ENCODE peak calls at places on chromosomes 16 and 17, in six cellular contexts. G is K562, C is colonic mucosa, O is ovary, Z is right atrium auricular region, P is esophagus squamous epithelium. Y is an unnamed sample. For H3K9me3, the result is how much of the 10 kb centered on the place peaks cover.

GRCh38 chr17:44363613-44364159 is at the start of gene FAM171A2:
- DNase-seq in Z (no peak), O (peak), P (no peak), C (no peak), G (peak), Y (peak)

GRCh38 chr16:86846136-86846535 is 267.8 kb downstream of the FOXL1 start:
- DNase-seq in G (no peak), P (no peak), Z (no peak), C (no peak), O (no peak), Y (no peak)

GRCh38 chr16:48109496-48109895 is 46.3 kb downstream of the ABCC12 start:
- DNase-seq in O (no peak), P (no peak), Z (no peak), G (no peak), C (no peak), Y (no peak)

GRCh38 chr17:3796822-3797170 is 4.2 kb downstream of the ITGAE start:
- DNase-seq in Z (no peak), G (no peak), C (no peak), P (no peak), O (no peak), Y (no peak)

GRCh38 chr16:81673432-81673831 is 105.7 kb upstream of the PLCG2 start:
- DNase-seq in O (no peak), P (no peak), G (no peak), Z (no peak), C (no peak), Y (no peak)

GRCh38 chr17:66580601-66581385 is 254.1 kb upstream of the CACNG5 start:
- DNase-seq in G (peak), C (peak), P (no peak), Z (no peak), O (peak), Y (peak)

GRCh38 chr17:66625321-66625767 is 209.6 kb upstream of the CACNG5 start:
- DNase-seq in Z (no peak), P (no peak), C (no peak), O (no peak), G (no peak), Y (no peak)

GRCh38 chr17:4908301-4908700 is 5.4 kb upstream of the CHRNE start:
- DNase-seq in P (no peak), O (no peak), Z (no peak), G (no peak), C (no peak), Y (no peak)

GRCh38 chr16:82892327-82892726 is 265.6 kb downstream of the CDH13 start:
- DNase-seq in C (no peak), G (no peak), O (no peak), P (no peak), Z (no peak), Y (no peak)

GRCh38 chr17:75430159-75430748 is 24.8 kb upstream of the GRB2 start:
- DNase-seq in G (peak), C (no peak), Z (no peak), O (no peak), P (no peak), Y (no peak)

GRCh38 chr16:7888421-7888820 is 555.8 kb downstream of the RBFOX1 start:
- DNase-seq in G (no peak), P (no peak), Z (no peak), C (no peak), O (no peak), Y (no peak)

GRCh38 chr17:45155483-45155882 is 6.2 kb upstream of the HEXIM2 start:
- DNase-seq in C (no peak), Z (no peak), G (no peak), P (no peak), O (no peak), Y (no peak)

GRCh38 chr17:50909765-50910661 is 43.9 kb upstream of the TOB1 start:
- DNase-seq in C (no peak), Z (no peak), G (no peak), O (no peak), P (no peak), Y (no peak)

GRCh38 chr16:74623214-74623842 is 16.4 kb upstream of the GLG1 start:
- DNase-seq in P (no peak), G (peak), C (no peak), O (no peak), Z (no peak), Y (no peak)

GRCh38 chr16:64695684-64696083 is 426.2 kb downstream of the CDH11 start:
- DNase-seq in Z (no peak), G (no peak), P (no peak), O (no peak), C (no peak), Y (no peak)

DNA sequence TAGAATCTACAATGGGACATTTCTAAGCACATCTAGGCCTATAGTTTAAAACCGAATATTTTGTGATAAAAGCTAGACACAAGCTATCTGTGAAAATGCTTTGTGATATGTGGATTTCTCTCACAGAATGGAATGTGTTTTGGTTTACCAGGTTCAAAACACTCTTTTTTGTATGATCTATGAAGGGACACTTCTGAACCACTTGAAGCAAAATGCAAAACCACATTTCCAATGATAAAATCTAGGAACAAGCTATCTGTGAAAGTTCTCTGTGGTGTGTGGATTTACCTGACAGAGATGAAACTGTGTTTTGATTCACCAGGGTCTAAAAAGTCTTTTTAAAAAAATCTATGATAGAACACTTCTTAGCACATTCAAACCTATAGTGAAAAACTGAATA is 2192.4 kb downstream of the TP53TG3F start:
- DNase-seq in O (no peak), G (no peak), Z (no peak), C (no peak), P (no peak), Y (no peak)
- H3K9me3 ChIP-seq in O (under half), G (under half), Z (under half), C (under half), P (under half), Y (under half)

DNA sequence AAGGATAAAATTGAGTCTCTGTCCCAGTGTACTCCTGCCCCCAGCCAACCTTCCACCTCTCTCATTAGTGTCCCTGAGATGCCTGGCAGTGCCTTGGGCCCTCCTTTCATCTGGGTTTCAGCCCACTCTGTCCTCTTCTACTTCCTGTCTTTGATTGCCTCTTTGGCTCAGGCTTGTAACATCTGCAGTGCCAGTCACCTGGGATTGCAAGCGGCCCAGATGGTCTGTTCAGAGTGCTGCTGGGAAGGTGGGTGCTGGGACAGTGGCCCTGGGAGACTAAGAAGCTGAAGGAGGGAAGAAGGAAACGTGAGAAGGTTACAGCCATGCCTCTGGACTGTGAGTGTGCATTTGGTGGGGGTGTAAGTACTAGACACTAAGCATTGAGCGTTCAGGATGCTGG is 2177.4 kb downstream of the TP53TG3F start:
- DNase-seq in Z (no peak), P (no peak), C (no peak), G (no peak), O (no peak), Y (no peak)
- H3K9me3 ChIP-seq in Z (under half), P (under half), C (under half), G (under half), O (under half), Y (under half)

GRCh38 chr16:35741546-35741945 is 2282.1 kb downstream of the TP53TG3F start:
- DNase-seq in G (no peak), O (no peak), P (no peak), C (no peak), Z (no peak), Y (no peak)

GRCh38 chr16:35745191-35745590 is 2285.8 kb downstream of the TP53TG3F start:
- DNase-seq in G (no peak), O (no peak), Z (no peak), C (no peak), P (no peak), Y (no peak)

GRCh38 chr16:35744084-35744483 is 2284.7 kb downstream of the TP53TG3F start:
- DNase-seq in Z (peak), P (no peak), C (no peak), O (no peak), G (no peak), Y (no peak)

GRCh38 chr16:35744716-35745115 is 2285.3 kb downstream of the TP53TG3F start:
- DNase-seq in C (no peak), O (no peak), G (no peak), Z (peak), P (no peak), Y (no peak)

DNA sequence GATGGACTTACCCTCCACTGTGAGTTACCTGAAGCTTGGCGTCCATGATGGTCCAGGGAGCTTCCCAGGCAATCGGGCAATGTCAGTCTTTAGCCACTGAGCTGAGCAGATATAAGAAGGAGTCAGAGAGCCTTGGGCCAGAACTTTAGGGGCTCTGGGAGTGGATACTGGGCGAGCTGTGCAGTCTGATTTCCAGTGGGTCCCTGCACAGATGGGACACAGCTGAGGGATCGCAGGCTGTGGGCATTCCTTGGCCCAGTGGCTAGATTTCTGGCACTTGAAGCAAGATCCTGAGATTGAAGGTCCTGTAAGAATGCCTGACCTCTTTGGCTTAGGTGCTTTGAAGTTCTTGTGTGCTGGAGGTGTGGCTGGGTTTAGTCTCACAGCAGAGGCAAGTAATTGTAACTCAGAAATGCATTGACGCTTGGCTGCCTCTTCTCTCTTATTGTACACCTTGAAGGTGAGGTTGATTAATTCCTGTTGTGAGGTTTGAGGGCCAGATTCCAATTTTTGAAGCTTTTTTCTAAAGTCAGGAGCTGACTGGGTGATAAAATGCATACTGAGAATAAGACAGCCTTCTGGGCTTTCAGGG is 2283.8 kb downstream of the TP53TG3F start:
- DNase-seq in C (no peak), Z (peak), G (no peak), P (no peak), O (no peak), Y (no peak)
- H3K9me3 ChIP-seq in C (under half), Z (under half), G (under half), P (under half), O (under half), Y (under half)

DNA sequence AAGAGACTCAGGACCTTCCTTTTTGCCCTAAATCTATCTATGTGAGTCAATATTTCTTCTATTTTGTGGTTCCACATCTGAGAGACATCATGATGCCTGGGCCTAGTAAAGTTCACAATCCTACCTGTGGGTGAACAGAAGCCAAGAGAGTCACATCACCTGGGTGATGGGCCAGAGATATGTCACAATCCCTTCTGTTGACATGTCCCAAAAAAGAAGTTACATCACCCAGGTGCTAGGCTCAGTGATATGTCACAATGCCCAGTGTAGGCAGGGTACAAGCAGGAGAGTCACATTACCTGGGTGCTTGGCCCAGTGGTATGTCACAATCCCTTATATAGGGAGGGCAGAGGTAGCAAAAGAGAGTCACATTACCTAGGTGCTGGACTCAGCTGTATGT is 2101.9 kb downstream of the TP53TG3F start:
- DNase-seq in O (no peak), G (no peak), C (no peak), Z (no peak), P (no peak), Y (no peak)
- H3K9me3 ChIP-seq in O (under half), G (under half), C (under half), Z (under half), P (under half), Y (under half)

DNA sequence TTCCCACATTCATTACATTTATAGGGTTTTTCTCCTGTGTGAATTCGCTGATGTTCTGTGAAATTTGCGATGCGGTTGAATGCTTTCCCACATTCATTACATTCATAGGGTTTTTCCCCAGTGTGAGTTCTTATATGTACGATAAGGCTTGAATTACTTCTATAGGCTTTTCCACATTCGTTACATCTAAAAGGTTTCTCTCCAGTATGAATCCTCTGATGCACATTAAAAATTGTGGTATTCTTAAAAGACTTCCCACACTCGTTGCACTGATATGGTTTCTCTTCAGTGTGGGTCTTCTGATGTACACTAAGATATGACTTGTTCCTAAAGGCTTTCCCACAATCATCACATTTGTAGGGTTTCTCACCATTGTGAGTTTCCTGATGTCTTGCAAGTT is 30.4 kb downstream of the ZNF624 start:
- DNase-seq in C (no peak), P (no peak), G (no peak), Z (no peak), O (no peak), Y (no peak)
- H3K9me3 ChIP-seq in C (under half), P (half or more), G (under half), Z (under half), O (under half), Y (under half)

GRCh38 chr16:15976929-15977637 is 27.7 kb downstream of the ABCC1 start:
- DNase-seq in P (no peak), O (peak), C (no peak), G (no peak), Z (peak), Y (no peak)

GRCh38 chr16:15976225-15976812 is 26.9 kb downstream of the ABCC1 start:
- DNase-seq in C (no peak), O (no peak), Z (no peak), P (no peak), G (no peak), Y (no peak)

GRCh38 chr16:15981382-15981781 is 32.0 kb downstream of the ABCC1 start:
- DNase-seq in O (no peak), G (no peak), C (no peak), Z (no peak), P (no peak), Y (no peak)

GRCh38 chr16:15980329-15980728 is 30.9 kb downstream of the ABCC1 start:
- DNase-seq in P (no peak), O (no peak), G (no peak), Z (no peak), C (no peak), Y (no peak)

DNA sequence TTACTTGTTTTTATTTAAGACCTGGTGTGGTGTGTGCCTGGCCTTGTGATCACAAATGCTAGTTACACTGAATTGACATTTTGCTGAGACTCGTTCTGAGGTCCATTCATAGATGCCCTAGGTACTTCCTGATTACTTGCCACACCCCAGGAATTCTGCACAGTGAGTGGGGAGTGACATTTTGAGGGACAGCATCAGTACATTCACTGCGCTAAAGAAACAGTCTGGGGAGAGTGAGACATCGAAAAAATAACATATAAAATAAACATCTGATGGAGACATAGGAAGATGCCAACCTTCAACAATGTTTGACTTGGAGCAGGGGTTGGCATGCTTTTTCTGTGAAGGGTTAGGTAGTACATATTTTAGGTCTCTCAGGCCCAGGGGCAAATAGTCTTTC is 30.4 kb downstream of the ABCC1 start:
- DNase-seq in O (no peak), G (no peak), C (no peak), Z (no peak), P (no peak), Y (no peak)
- H3K9me3 ChIP-seq in O (under half), G (under half), C (under half), Z (under half), P (under half), Y (under half)

GRCh38 chr16:79155904-79156303 is 444.6 kb downstream of the MAF start:
- DNase-seq in C (no peak), Z (no peak), O (no peak), G (no peak), P (no peak), Y (no peak)
- H3K9me3 ChIP-seq in C (under half), Z (under half), O (under half), G (under half), P (under half), Y (under half)

DNA sequence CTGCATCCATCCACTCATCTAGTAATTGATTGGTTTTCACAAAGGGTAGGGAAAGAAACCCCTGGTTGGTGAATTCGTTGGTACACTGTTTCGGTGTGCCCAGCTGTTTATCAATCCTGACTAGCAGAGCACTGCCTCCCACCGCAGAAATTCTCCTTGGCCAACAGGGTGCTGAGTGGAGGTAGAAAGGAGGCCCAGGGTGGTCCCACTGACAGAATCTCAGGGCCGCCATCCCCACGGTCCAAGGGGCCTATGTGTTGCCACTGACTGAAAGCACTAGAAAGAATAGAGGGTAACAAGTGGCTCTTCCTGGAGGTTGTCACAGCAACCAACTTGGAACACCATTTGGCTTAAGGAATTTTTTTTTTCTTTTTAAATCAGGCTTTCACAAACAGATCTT is 8.4 kb upstream of the RCVRN start:
- DNase-seq in O (no peak), Z (no peak), C (no peak), P (no peak), G (no peak), Y (no peak)
- H3K9me3 ChIP-seq in O (under half), Z (under half), C (under half), P (under half), G (under half), Y (under half)

GRCh38 chr17:82948957-82949356 is 109.1 kb upstream of the ZNF750 start:
- DNase-seq in P (no peak), O (peak), Z (no peak), G (no peak), C (no peak), Y (no peak)
- H3K9me3 ChIP-seq in P (half or more), O (under half), Z (under half), G (under half), C (under half), Y (under half)

GRCh38 chr16:35311475-35311874 is 1852.1 kb downstream of the TP53TG3F start:
- DNase-seq in Z (no peak), G (no peak), C (no peak), O (no peak), P (no peak), Y (no peak)

GRCh38 chr16:35308674-35309073 is 1849.3 kb downstream of the TP53TG3F start:
- DNase-seq in O (no peak), C (no peak), Z (no peak), G (no peak), P (no peak), Y (no peak)

GRCh38 chr16:35310999-35311398 is 1851.6 kb downstream of the TP53TG3F start:
- DNase-seq in P (no peak), O (no peak), Z (no peak), C (no peak), G (no peak), Y (no peak)

GRCh38 chr16:35319536-35320192 is 1860.3 kb downstream of the TP53TG3F start:
- DNase-seq in P (no peak), O (no peak), G (no peak), C (no peak), Z (no peak), Y (no peak)

GRCh38 chr16:35314298-35314697 is 1854.9 kb downstream of the TP53TG3F start:
- DNase-seq in O (no peak), C (no peak), Z (no peak), G (no peak), P (no peak), Y (no peak)
- H3K9me3 ChIP-seq in O (under half), C (under half), Z (under half), G (under half), P (under half), Y (under half)

Y was measured in BE2C.